ENCODE peak calls at places on chromosomes 12 and 14, in five cellular contexts. I, Z, D, W and C are unnamed samples.

GRCh38 chr12:126480396-126480795 is 1415.2 kb downstream of the AACS start:
- DNase-seq in I (no peak), W (no peak), D (no peak), Z (no peak), C (no peak)

GRCh38 chr14:51996148-51996746 is 6.9 kb downstream of the RTRAF start:
- DNase-seq in D (peak), Z (peak), W (no peak), I (no peak), C (no peak)

GRCh38 chr12:131430158-131430772 is 280.6 kb upstream of the SFSWAP start:
- DNase-seq in W (no peak), Z (no peak), I (no peak), D (no peak), C (no peak)

GRCh38 chr14:50675597-50675996 is 7.5 kb upstream of the SAV1 start:
- DNase-seq in I (no peak), Z (peak), D (no peak), W (no peak), C (no peak)

GRCh38 chr14:105738638-105739037 is 212.3 kb downstream of the TMEM121 start:
- DNase-seq in I (no peak), W (no peak), D (no peak), Z (no peak), C (no peak)

GRCh38 chr14:61472025-61472672 is 150.8 kb downstream of the PRKCH start:
- DNase-seq in I (peak), W (peak), D (no peak), Z (peak), C (peak)

GRCh38 chr12:102483466-102483865 is 3.1 kb upstream of the IGF1 start:
- DNase-seq in Z (no peak), I (no peak), W (no peak), D (no peak), C (no peak)

GRCh38 chr12:90959538-90960139 is 4.7 kb upstream of the CCER1 start:
- DNase-seq in I (no peak), Z (peak), D (peak), W (peak), C (no peak)

GRCh38 chr12:51393676-51394545 is 2.7 kb upstream of the GALNT6 start:
- DNase-seq in Z (peak), D (no peak), W (peak), I (peak), C (peak)

GRCh38 chr12:117842630-117843029 is 126.2 kb downstream of the KSR2 start:
- DNase-seq in W (no peak), D (no peak), Z (no peak), I (no peak), C (no peak)

GRCh38 chr14:48568688-48569087 is 893.3 kb upstream of the MDGA2 start:
- DNase-seq in D (no peak), W (peak), I (no peak), Z (no peak), C (no peak)

GRCh38 chr14:96129128-96129736 is 75.4 kb upstream of the BDKRB2 start:
- DNase-seq in Z (no peak), D (no peak), W (no peak), I (no peak), C (no peak)

GRCh38 chr12:105672171-105672570 is 341.7 kb downstream of the C12orf75 start:
- DNase-seq in Z (peak), D (no peak), I (no peak), W (no peak), C (no peak)

GRCh38 chr12:131050463-131051154 is 96.9 kb downstream of the ADGRD1 start:
- DNase-seq in Z (no peak), W (no peak), I (no peak), D (no peak), C (no peak)

GRCh38 chr12:96063046-96063445 is 27.7 kb upstream of the LTA4H start:
- DNase-seq in Z (peak), I (no peak), W (no peak), D (no peak), C (no peak)

GRCh38 chr14:104386281-104386841 is 193.2 kb upstream of the C14orf180 start:
- DNase-seq in Z (no peak), W (no peak), I (no peak), D (no peak), C (no peak)

GRCh38 chr12:116538076-116538591 is 21.0 kb upstream of the MAP1LC3B2 start:
- DNase-seq in Z (no peak), I (no peak), W (no peak), D (no peak), C (no peak)

GRCh38 chr14:52961060-52961639 is 10.3 kb upstream of the FERMT2 start:
- DNase-seq in D (peak), Z (peak), W (peak), I (peak), C (peak)

GRCh38 chr12:78120866-78121590 is 290.3 kb downstream of the NAV3 start:
- DNase-seq in I (no peak), Z (peak), W (no peak), D (peak), C (no peak)

GRCh38 chr14:86826641-86827040 is 1166.3 kb downstream of the GALC start:
- DNase-seq in W (no peak), Z (no peak), D (no peak), I (no peak), C (no peak)

GRCh38 chr12:31506907-31507306 is 84.0 kb downstream of the DENND5B start:
- DNase-seq in D (no peak), W (peak), I (no peak), Z (peak), C (no peak)

GRCh38 chr12:103924761-103925641 is 5.2 kb upstream of the HSP90B1 start:
- DNase-seq in W (peak), Z (peak), I (no peak), D (no peak), C (peak)

GRCh38 chr14:24960816-24961215 is 89.1 kb downstream of the STXBP6 start:
- DNase-seq in W (no peak), I (no peak), Z (peak), D (no peak), C (no peak)

GRCh38 chr12:121123488-121123887 is 9.2 kb upstream of the P2RX7 start:
- DNase-seq in D (no peak), I (no peak), W (no peak), Z (no peak), C (no peak)

GRCh38 chr12:121127501-121127900 is 5.2 kb upstream of the P2RX7 start:
- DNase-seq in I (no peak), W (no peak), Z (no peak), D (no peak), C (no peak)

GRCh38 chr12:121120989-121121755 is 11.5 kb upstream of the P2RX7 start:
- DNase-seq in W (no peak), Z (no peak), I (no peak), D (no peak), C (no peak)

GRCh38 chr12:121121805-121122204 is 10.9 kb upstream of the P2RX7 start:
- DNase-seq in D (no peak), W (no peak), Z (no peak), I (no peak), C (no peak)

DNA sequence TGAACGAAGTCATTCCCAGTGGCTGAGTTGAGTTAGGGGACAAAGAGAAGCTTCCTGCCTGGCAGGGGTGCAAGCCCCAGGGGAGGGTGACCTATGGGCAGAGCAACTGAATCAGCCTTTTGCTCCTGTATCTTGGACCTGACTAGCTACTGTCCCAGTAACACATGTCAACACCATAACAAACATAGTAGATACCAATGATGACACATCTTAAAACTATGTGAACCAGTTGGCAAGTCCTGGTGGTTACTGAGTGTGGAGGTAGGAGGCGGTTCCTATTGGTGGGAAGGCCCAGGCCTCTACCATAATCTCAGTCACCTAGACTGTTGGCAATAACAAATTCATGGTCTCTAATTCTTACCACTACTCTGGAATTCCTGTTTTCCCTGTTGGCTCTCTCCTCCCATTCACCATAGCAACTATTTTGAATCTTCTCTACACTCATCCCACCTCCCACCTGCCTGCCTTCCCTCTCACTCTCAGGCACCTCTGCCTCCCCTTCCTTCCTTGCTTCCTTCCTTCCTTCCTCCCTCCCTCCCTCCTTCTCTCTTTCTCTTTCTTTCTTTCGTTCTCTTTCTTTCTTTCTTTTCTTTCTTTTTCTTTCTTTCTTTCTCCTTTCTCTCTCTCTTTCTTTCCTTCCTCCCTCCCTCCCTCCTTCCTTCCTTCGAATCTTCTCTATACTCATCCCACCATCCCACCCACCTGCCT is 8.1 kb upstream of the P2RX7 start:
- DNase-seq in I (no peak), W (peak), Z (peak), D (no peak), C (peak)
- H3K27ac ChIP-seq in I (no peak), W (peak), Z (peak), D (no peak), C (no peak)

GRCh38 chr14:72891666-72892102 is 2.2 kb downstream of the DPF3 start:
- DNase-seq in D (no peak), I (no peak), Z (no peak), W (no peak), C (no peak)

GRCh38 chr14:72887514-72887913 is 6.4 kb downstream of the DPF3 start:
- DNase-seq in Z (no peak), W (no peak), D (no peak), I (no peak), C (no peak)

GRCh38 chr14:72888202-72888601 is 5.7 kb downstream of the DPF3 start:
- DNase-seq in I (no peak), Z (no peak), W (no peak), D (no peak), C (no peak)

GRCh38 chr14:72888636-72889201 is 5.2 kb downstream of the DPF3 start:
- DNase-seq in W (no peak), D (no peak), Z (peak), I (no peak), C (no peak)

DNA sequence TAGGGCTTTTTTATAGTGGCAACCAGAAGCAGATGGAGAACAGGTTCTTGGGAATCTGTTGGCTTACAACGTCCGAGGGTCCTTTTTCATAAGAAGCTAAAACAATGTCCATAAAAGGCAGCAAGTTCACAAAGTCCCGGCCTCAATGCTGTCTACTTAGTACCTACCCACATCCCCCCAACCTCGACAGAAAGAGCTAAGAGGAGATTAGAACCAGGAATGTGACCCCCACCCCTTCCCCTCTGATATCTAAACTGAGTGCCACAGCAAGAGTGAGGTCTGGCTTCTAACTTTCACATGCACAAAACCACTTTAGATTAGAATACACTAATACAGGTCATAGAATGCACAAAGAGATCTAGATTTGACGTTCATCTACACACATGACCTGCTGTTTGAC is 4.5 kb downstream of the DPF3 start:
- DNase-seq in W (no peak), D (no peak), I (no peak), Z (no peak), C (no peak)
- H3K27ac ChIP-seq in W (no peak), D (no peak), I (no peak), Z (no peak), C (no peak)

GRCh38 chr12:47715877-47716548 is 9.3 kb downstream of the ENDOU start:
- DNase-seq in I (no peak), D (no peak), W (no peak), Z (no peak), C (no peak)
- H3K27ac ChIP-seq in I (no peak), D (peak), W (no peak), Z (no peak), C (no peak)

DNA sequence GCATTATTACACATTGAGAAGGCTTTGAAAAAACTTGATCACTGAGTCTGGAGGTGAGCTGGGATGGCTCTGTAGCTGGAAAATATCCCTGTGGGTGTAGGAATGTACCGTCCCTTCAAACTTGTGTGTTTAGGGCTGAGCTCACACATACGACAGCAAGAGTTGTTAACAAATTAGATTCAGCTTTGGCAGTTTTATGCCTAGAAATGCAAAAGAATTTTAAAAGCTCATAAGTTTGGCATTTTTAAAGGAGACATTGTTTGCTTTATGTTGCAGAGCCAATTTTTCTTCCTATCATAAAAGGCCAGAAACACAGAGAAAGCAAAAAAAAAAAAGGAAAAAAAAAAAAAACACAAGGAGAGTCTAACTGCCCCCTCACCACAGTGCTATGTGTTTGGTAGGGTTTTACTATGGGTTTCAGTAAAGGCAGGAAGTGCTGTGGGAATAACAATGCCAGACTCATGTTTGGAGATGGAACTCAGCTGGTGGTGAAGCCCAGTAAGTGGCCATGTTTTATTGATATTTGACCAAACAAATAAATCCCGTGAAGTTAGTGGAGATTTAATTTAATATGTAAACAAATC is 78.4 kb downstream of the DAD1 start:
- DNase-seq in D (no peak), W (no peak), I (no peak), Z (peak), C (no peak)
- H3K27ac ChIP-seq in D (peak), W (no peak), I (peak), Z (peak), C (no peak)

DNA sequence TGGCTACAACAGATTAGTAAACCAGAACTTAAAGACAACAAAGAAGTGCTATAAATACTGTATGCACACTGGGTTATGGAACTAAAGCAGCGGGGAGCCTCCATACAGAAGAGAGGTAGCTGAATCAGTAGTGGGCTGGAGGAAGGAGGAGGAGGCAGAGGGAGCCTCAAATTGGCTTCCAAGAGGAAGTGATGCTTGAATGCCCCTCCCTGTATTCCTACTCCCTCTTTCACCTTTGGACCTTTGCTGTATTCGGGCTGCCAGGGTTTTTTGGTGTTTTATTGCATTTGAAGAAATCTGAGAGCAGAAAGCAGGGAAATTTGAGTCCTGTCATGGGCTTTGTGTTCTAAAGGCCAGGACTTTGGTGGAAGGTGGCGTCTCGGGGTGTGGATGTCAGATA is 104.0 kb upstream of the PTPRB start:
- DNase-seq in D (no peak), W (no peak), I (no peak), Z (no peak), C (no peak)
- H3K27ac ChIP-seq in D (no peak), W (no peak), I (no peak), Z (no peak), C (no peak)

GRCh38 chr12:47707355-47707754 is 1.5 kb upstream of the RPAP3 start:
- DNase-seq in Z (no peak), W (no peak), I (no peak), D (no peak), C (no peak)
- H3K27ac ChIP-seq in Z (peak), W (no peak), I (peak), D (no peak), C (no peak)

DNA sequence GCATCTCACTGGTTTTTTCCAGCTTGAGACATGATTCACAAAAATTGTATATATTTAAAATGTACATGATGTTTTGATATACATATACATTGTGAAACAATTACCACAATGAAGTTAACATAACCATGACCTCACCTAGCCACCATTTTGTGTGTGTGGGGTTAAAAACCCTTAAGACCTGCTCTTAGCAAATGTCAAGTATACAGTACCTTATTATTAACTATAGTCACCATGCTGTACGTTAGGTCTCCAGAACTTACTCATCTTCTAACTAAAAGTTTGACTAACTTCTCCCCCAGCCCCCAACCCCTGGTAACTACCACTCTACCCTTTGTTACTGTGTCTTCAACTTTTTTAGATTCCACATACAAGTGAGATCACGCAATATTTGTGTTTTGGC is 52.6 kb downstream of the EIF2S3B start:
- DNase-seq in I (no peak), D (no peak), Z (no peak), W (no peak), C (no peak)
- H3K27ac ChIP-seq in I (peak), D (no peak), Z (no peak), W (no peak), C (no peak)

GRCh38 chr12:124371366-124371765 is 76.5 kb downstream of the RFLNA start:
- DNase-seq in W (no peak), Z (no peak), D (no peak), I (no peak), C (no peak)
- H3K27ac ChIP-seq in W (no peak), Z (peak), D (peak), I (no peak), C (no peak)

DNA sequence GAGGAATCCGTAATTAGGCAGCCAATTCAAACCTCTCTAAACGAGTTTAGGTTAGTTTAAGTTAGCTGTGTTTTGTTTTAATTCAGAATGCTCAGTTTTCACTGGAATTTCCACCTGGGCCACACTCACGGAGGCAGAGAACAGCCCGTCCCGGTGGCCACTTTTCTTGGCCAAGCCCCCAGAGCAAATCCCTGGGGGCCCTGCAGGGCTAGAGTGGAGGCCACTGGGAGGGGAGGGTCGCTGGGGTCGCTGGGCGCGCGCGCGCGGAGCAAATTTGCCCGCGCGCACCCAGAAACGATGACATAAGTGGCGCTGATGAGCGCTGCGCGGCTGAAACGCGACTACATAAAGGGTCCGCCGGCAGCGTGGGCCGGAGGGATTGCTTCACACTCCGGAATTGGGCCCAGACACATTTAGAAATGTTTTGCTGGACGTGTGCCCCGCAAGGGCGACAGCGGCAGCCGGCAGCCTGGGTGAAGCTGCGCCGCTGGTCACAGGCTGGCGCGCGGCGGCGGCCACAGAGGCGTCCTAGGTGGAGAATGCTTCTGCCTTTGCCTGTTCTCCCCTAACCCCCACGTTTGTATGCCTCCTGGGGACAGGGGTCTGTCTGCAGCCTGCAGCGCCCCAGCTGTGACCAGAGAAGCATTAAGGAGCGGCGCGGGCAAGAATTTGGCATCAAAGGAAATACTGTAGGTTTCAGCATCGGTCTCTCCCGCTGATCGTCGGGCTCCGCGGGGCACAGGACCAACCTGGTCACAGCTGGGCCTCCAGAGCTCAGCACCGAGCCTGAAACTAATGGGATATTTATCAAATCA is 37.9 kb upstream of the TBX5 start:
- DNase-seq in W (no peak), I (no peak), D (no peak), Z (no peak), C (no peak)
- H3K27ac ChIP-seq in W (no peak), I (no peak), D (no peak), Z (no peak), C (no peak)